ENCODE peak calls at places on chromosomes 3 and 15, in ten cellular contexts. X, G, B, A, O, L, T, H, N and W are unnamed samples.

GRCh38 chr3:56219894-56220805 is 248.1 kb downstream of the ERC2 start:
- DNase-seq in L (peak), G (no peak), A (no peak), B (no peak), X (no peak), H (no peak), O (no peak), T (no peak), N (no peak), W (no peak)

GRCh38 chr15:22229971-22230815 is 149.9 kb downstream of the OR4M2 start:
- DNase-seq in X (no peak), O (no peak), T (no peak), L (no peak), B (no peak), H (no peak), N (no peak), G (no peak), A (no peak), W (no peak)

GRCh38 chr3:2097641-2098191 is 950 bp upstream of the CNTN4 start:
- DNase-seq in L (no peak), T (no peak), A (no peak), X (no peak), B (no peak), H (no peak), N (no peak), O (no peak), G (no peak), W (no peak)

GRCh38 chr3:31461441-31461840 is 71.3 kb upstream of the STT3B start:
- DNase-seq in T (no peak), X (no peak), O (no peak), H (no peak), A (no peak), N (no peak), G (no peak), B (no peak), L (no peak), W (no peak)

GRCh38 chr15:31525988-31526665 is 199.5 kb downstream of the KLF13 start:
- DNase-seq in B (no peak), A (no peak), X (no peak), N (no peak), L (no peak), O (no peak), G (no peak), T (no peak), H (no peak), W (peak)

GRCh38 chr15:69095280-69095679 is 65.2 kb upstream of the GLCE start:
- DNase-seq in L (no peak), G (no peak), A (no peak), T (no peak), O (no peak), B (no peak), N (no peak), X (no peak), H (no peak), W (no peak)

GRCh38 chr3:49403891-49404290 is 7.9 kb downstream of the RHOA start:
- DNase-seq in N (no peak), A (no peak), T (no peak), B (no peak), L (no peak), H (no peak), O (no peak), G (no peak), X (no peak), W (no peak)

GRCh38 chr3:55434789-55435188 is 52.3 kb downstream of the WNT5A start:
- DNase-seq in L (peak), X (no peak), N (no peak), A (peak), T (no peak), H (no peak), G (no peak), O (no peak), B (no peak), W (no peak)

GRCh38 chr3:188239035-188239434 is 85.1 kb downstream of the LPP start:
- DNase-seq in L (no peak), N (no peak), B (no peak), A (no peak), O (no peak), X (no peak), T (no peak), G (no peak), H (no peak), W (no peak)

GRCh38 chr15:31374986-31375385 is 48.4 kb downstream of the KLF13 start:
- DNase-seq in B (no peak), H (no peak), X (no peak), G (no peak), N (no peak), L (no peak), A (no peak), O (no peak), T (peak), W (no peak)